ENCODE peak calls at places on chromosomes 12 and 14, in nine cellular contexts. I is naive thymus-derived CD4-positive, alpha-beta T cell; U is tibial nerve; Z is coronary artery; J is mesendoderm; H is colonic mucosa; W is sigmoid colon; Q is dorsolateral prefrontal cortex; C is upper lobe of right lung. F is an unnamed sample.

GRCh38 chr14:102140027-102140749 is 491 bp downstream of the WDR20 start:
- DNase-seq in U (peak), Q (peak), Z (peak), H (peak), I (peak), W (peak), C (peak), J (peak), F (peak)

GRCh38 chr12:58575281-58575680 is 345.0 kb downstream of the LRIG3 start:
- DNase-seq in Q (no peak), J (no peak), C (no peak), W (peak), Z (no peak), H (peak), I (no peak), U (no peak), F (no peak)

GRCh38 chr12:110600254-110600653 is 13.7 kb upstream of the TCTN1 start:
- DNase-seq in U (no peak), C (no peak), H (no peak), W (no peak), Z (no peak), I (peak), J (peak), Q (no peak), F (peak)

GRCh38 chr12:46549527-46550265 is 177.1 kb upstream of the SLC38A2 start:
- DNase-seq in Z (no peak), W (no peak), I (no peak), U (no peak), Q (no peak), C (no peak), H (no peak), J (no peak), F (no peak)

GRCh38 chr12:64088431-64089349 is 133.4 kb downstream of the KICS2 start:
- DNase-seq in Z (no peak), W (peak), C (no peak), I (no peak), Q (no peak), U (peak), H (peak), J (peak), F (peak)

GRCh38 chr12:87667378-87667777 is 361.8 kb downstream of the C12orf50 start:
- DNase-seq in H (no peak), U (no peak), J (no peak), I (no peak), C (no peak), W (no peak), Q (no peak), Z (no peak), F (peak)

GRCh38 chr14:99224948-99225347 is 47.0 kb downstream of the BCL11B start:
- DNase-seq in Z (no peak), Q (no peak), I (no peak), W (no peak), H (no peak), U (no peak), J (no peak), C (no peak), F (no peak)

GRCh38 chr14:92649934-92650545 is 98.4 kb downstream of the LGMN start:
- DNase-seq in U (peak), H (no peak), Q (peak), C (peak), J (no peak), I (no peak), Z (no peak), W (peak), F (no peak)

GRCh38 chr12:56258068-56258819 is at the start of gene ANKRD52:
- DNase-seq in Q (peak), I (peak), Z (peak), W (peak), J (peak), H (peak), C (peak), U (peak), F (peak)

GRCh38 chr12:22598141-22598762 is 26.7 kb upstream of the ETNK1 start:
- DNase-seq in W (no peak), I (no peak), J (no peak), U (no peak), Z (no peak), Q (no peak), H (no peak), C (no peak), F (peak)

GRCh38 chr12:125129592-125130255 is 64.5 kb downstream of the AACS start:
- DNase-seq in H (no peak), J (no peak), U (no peak), I (no peak), Z (no peak), Q (peak), W (no peak), C (no peak), F (no peak)

GRCh38 chr12:100574262-100575074 is 984 bp downstream of the GAS2L3 start:
- DNase-seq in Q (no peak), Z (no peak), I (no peak), H (peak), U (no peak), C (no peak), W (no peak), J (peak), F (peak)

GRCh38 chr12:65631621-65632111 is 192.6 kb upstream of the HMGA2 start:
- DNase-seq in H (no peak), Z (no peak), W (no peak), U (peak), I (no peak), J (peak), Q (no peak), C (no peak), F (peak)

GRCh38 chr12:120301962-120302815 is at the start of gene SIRT4:
- DNase-seq in Q (peak), I (peak), C (peak), H (peak), J (peak), W (peak), Z (peak), U (peak), F (peak)

GRCh38 chr14:93962701-93963601 is 13.4 kb downstream of the ASB2 start:
- DNase-seq in W (no peak), Q (no peak), C (no peak), H (no peak), I (no peak), U (no peak), J (no peak), Z (no peak), F (peak)

GRCh38 chr14:63273717-63274673 is 44.7 kb downstream of the GPHB5 start:
- DNase-seq in Q (no peak), C (no peak), J (no peak), W (peak), Z (no peak), H (peak), I (no peak), U (peak), F (no peak)

GRCh38 chr12:127667131-127667685 is 599.8 kb upstream of the TMEM132C start:
- DNase-seq in U (no peak), C (no peak), J (no peak), H (no peak), Q (no peak), W (no peak), I (no peak), Z (no peak), F (no peak)

GRCh38 chr12:16165506-16165905 is 112.0 kb downstream of the SLC15A5 start:
- DNase-seq in C (no peak), Z (no peak), I (no peak), Q (no peak), U (peak), W (peak), J (peak), H (peak), F (peak)

GRCh38 chr14:76389841-76390240 is 13.9 kb downstream of the ESRRB start:
- DNase-seq in I (no peak), Z (no peak), C (no peak), W (no peak), J (no peak), H (no peak), U (no peak), Q (no peak), F (no peak)

GRCh38 chr14:93859957-93860356 is 67.2 kb upstream of the FAM181A start:
- DNase-seq in J (no peak), Q (no peak), U (no peak), W (no peak), H (no peak), Z (no peak), I (no peak), C (no peak), F (no peak)

GRCh38 chr14:66508846-66509621 is 1.1 kb downstream of the GPHN start:
- DNase-seq in U (peak), I (peak), H (peak), W (peak), Q (peak), C (peak), Z (peak), J (peak), F (peak)

GRCh38 chr12:51869490-51869865 is 18.4 kb upstream of the ANKRD33 start:
- DNase-seq in Q (no peak), J (no peak), I (no peak), H (no peak), W (no peak), Z (no peak), C (peak), U (no peak), F (no peak)

GRCh38 chr12:102876883-102877282 is 40.2 kb downstream of the PAH start:
- DNase-seq in J (peak), W (no peak), I (no peak), C (no peak), H (no peak), Z (no peak), U (no peak), Q (no peak), F (no peak)

GRCh38 chr14:79483472-79483871 is 727.8 kb downstream of the DIO2 start:
- DNase-seq in Z (no peak), U (no peak), Q (no peak), C (no peak), J (no peak), I (no peak), H (no peak), W (no peak), F (no peak)

GRCh38 chr14:76597387-76597786 is 163.9 kb upstream of the VASH1 start:
- DNase-seq in U (no peak), W (peak), I (no peak), Z (peak), J (no peak), H (no peak), Q (no peak), C (no peak), F (no peak)

GRCh38 chr12:64450711-64451486 is 1.0 kb upstream of the TBK1 start:
- DNase-seq in J (peak), H (peak), I (no peak), C (no peak), U (no peak), Z (no peak), Q (no peak), W (no peak), F (no peak)

GRCh38 chr14:76904740-76905569 is 78.7 kb downstream of the LRRC74A start:
- DNase-seq in H (no peak), W (peak), C (peak), Q (no peak), J (no peak), Z (no peak), I (peak), U (peak), F (no peak)

GRCh38 chr12:76848132-76848531 is 30.7 kb downstream of the CSRP2 start:
- DNase-seq in H (no peak), I (no peak), W (no peak), Q (no peak), J (no peak), Z (no peak), C (no peak), U (no peak), F (no peak)

DNA sequence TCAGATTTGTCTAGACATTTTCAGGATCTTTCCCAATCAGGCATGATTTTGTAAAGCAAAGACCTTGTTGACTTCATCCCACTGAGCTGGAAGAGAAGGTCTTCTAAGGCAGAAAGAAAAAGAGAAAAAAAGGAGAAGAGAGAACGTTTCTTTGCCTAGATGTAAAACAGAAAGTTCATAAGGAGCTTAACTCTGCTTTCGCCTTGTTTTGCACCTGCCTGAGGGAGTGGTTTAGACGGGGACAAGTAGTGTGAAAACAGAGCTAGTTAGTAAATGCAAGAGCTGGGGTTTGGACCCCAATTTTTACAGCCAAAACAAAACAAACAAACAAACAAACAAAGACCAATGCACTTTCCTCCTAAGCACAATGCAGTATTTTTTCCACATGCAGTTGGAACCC is 273.1 kb downstream of the ZFP36L1 start:
- DNase-seq in H (no peak), Z (no peak), Q (no peak), W (no peak), I (no peak), C (no peak), J (no peak), U (no peak), F (peak)
- H3K27ac ChIP-seq in H (no peak), Z (peak), Q (no peak), W (peak), I (peak), C (peak), J (no peak), U (no peak), F (no peak)

GRCh38 chr14:59044707-59045106 is 143.8 kb upstream of the DAAM1 start:
- DNase-seq in I (no peak), Z (no peak), Q (no peak), H (no peak), W (no peak), J (peak), U (no peak), C (no peak), F (peak)
- H3K27ac ChIP-seq in I (no peak), Z (no peak), Q (no peak), H (no peak), W (no peak), J (no peak), U (no peak), C (no peak), F (no peak)

GRCh38 chr14:103714063-103714724 is 1.1 kb downstream of the XRCC3 start:
- DNase-seq in U (no peak), H (no peak), C (no peak), Q (no peak), Z (no peak), J (no peak), I (no peak), W (no peak), F (no peak)

GRCh38 chr14:103716899-103717411 is 1.3 kb downstream of the ZFYVE21 start:
- DNase-seq in W (no peak), J (no peak), Z (no peak), C (no peak), I (no peak), Q (no peak), H (no peak), U (no peak), F (peak)

GRCh38 chr14:103718572-103718971 is 3.0 kb downstream of the ZFYVE21 start:
- DNase-seq in C (no peak), J (no peak), U (no peak), Z (no peak), I (no peak), W (no peak), Q (no peak), H (no peak), F (no peak)

GRCh38 chr14:103715052-103716000 is at the start of the genes XRCC3 and ZFYVE21:
- DNase-seq in Q (peak), C (peak), J (peak), H (peak), W (peak), U (peak), I (peak), Z (peak), F (peak)

GRCh38 chr14:103716091-103716801 is 636 bp downstream of the ZFYVE21 start:
- DNase-seq in U (no peak), W (no peak), Q (no peak), C (peak), Z (no peak), H (peak), I (peak), J (no peak), F (peak)
- H3K27ac ChIP-seq in U (peak), W (peak), Q (peak), C (peak), Z (peak), H (peak), I (peak), J (no peak), F (no peak)

DNA sequence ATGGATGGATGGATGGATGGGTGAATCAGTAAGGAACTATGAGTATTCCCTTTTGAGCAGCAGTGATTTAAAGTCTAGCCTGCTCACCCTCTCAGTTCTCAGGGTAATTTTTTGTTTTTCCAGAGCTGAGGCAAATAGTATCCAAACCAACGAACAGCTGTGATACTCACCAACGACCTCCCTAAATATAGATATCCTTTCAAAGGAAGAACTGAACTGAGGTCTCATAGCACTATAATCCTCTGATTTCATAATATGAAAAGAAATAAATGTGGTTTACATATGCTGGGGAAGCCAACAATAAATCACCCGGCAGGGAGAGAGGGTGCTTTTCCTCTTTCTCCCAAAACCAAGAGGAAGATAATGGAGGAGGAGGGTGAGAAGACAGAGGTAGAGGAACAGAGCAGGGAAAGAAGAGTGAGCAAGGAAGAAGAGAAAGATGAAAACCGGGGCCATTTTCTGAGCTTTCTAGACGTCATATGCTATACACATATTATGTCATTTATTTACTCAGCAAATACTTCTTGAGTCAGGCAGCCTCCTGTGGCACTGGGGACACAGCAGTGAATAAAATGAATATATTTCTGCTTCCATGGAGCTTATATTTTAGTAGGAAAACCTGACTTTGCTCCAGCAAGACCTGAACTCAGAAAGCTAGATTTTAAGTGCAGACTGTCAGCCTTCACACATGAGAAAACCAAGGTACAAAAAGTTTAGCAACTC is 710.7 kb upstream of the TBX3 start:
- DNase-seq in Z (no peak), H (no peak), U (no peak), Q (no peak), C (no peak), W (no peak), J (no peak), I (no peak), F (peak)
- H3K27ac ChIP-seq in Z (no peak), H (no peak), U (no peak), Q (no peak), C (no peak), W (no peak), J (no peak), I (no peak), F (no peak)